ENCODE peak calls at places on chromosomes 6 and 20, in four cellular contexts. One of them, this sample, is unnamed.

GRCh38 chr6:15522026-15522425 is 140.8 kb downstream of the DTNBP1 start:
- DNase-seq in ovary: no peak
- DNase-seq in A549: no peak
- DNase-seq in endodermal cell: peak; percentile 52
- DNase-seq in this sample: peak; percentile 6

GRCh38 chr6:169379495-169380070 is 125.9 kb upstream of the THBS2 start:
- DNase-seq in ovary: no peak
- DNase-seq in A549: no peak
- DNase-seq in endodermal cell: no peak
- DNase-seq in this sample: no peak

GRCh38 chr20:721876-722275 is 46.3 kb upstream of the SCRT2 start:
- DNase-seq in ovary: no peak
- DNase-seq in A549: no peak
- DNase-seq in endodermal cell: no peak
- DNase-seq in this sample: no peak

GRCh38 chr6:56724455-56724854 is 81.8 kb upstream of the DST start:
- DNase-seq in ovary: no peak
- DNase-seq in A549: no peak
- DNase-seq in endodermal cell: no peak
- DNase-seq in this sample: no peak

GRCh38 chr20:11375966-11376365 is 541.7 kb upstream of the BTBD3 start:
- DNase-seq in ovary: no peak
- DNase-seq in A549: no peak
- DNase-seq in endodermal cell: no peak
- DNase-seq in this sample: no peak

GRCh38 chr6:10256113-10256690 is 158.7 kb downstream of the TFAP2A start:
- DNase-seq in ovary: no peak
- DNase-seq in A549: peak; percentile 7
- DNase-seq in endodermal cell: peak; percentile 61
- DNase-seq in this sample: no peak

GRCh38 chr6:17585766-17586502 is 14.2 kb upstream of the FAM8A1 start:
- DNase-seq in ovary: no peak
- DNase-seq in A549: no peak
- DNase-seq in endodermal cell: peak; percentile 74
- DNase-seq in this sample: peak; percentile 26

GRCh38 chr6:11428895-11429294 is 108.7 kb upstream of the TMEM170B start:
- DNase-seq in ovary: no peak
- DNase-seq in A549: no peak
- DNase-seq in endodermal cell: peak; percentile 78
- DNase-seq in this sample: peak; percentile 18

GRCh38 chr6:139372326-139373153 is 1.9 kb downstream of the CITED2 start:
- DNase-seq in ovary: no peak
- DNase-seq in A549: no peak
- DNase-seq in endodermal cell: no peak
- DNase-seq in this sample: no peak

GRCh38 chr6:145798530-145798929 is 16.1 kb downstream of the FBXO30 start:
- DNase-seq in ovary: no peak
- DNase-seq in A549: no peak
- DNase-seq in endodermal cell: no peak
- DNase-seq in this sample: no peak

GRCh38 chr6:16836186-16836981 is 75.1 kb upstream of the ATXN1 start:
- DNase-seq in ovary: no peak
- DNase-seq in A549: no peak
- DNase-seq in endodermal cell: no peak
- DNase-seq in this sample: no peak

GRCh38 chr6:50724381-50725124 is 11.2 kb downstream of the TFAP2D start:
- DNase-seq in ovary: no peak
- DNase-seq in A549: no peak
- DNase-seq in endodermal cell: peak; percentile 74
- DNase-seq in this sample: no peak

GRCh38 chr6:147434508-147434907 is 74.0 kb upstream of the SAMD5 start:
- DNase-seq in ovary: no peak
- DNase-seq in A549: no peak
- DNase-seq in endodermal cell: no peak
- DNase-seq in this sample: no peak

GRCh38 chr6:107535626-107536025 is 45.7 kb downstream of the SOBP start:
- DNase-seq in ovary: no peak
- DNase-seq in A549: no peak
- DNase-seq in endodermal cell: no peak
- DNase-seq in this sample: no peak

GRCh38 chr20:51914758-51915157 is 112.4 kb upstream of the SALL4 start:
- DNase-seq in ovary: no peak
- DNase-seq in A549: no peak
- DNase-seq in endodermal cell: no peak
- DNase-seq in this sample: no peak

GRCh38 chr6:81890846-81891245 is 138.4 kb upstream of the TENT5A start:
- DNase-seq in ovary: no peak
- DNase-seq in A549: no peak
- DNase-seq in endodermal cell: no peak
- DNase-seq in this sample: no peak

GRCh38 chr20:53737404-53738038 is 143.9 kb upstream of the ZNF217 start:
- DNase-seq in ovary: no peak
- DNase-seq in A549: no peak
- DNase-seq in endodermal cell: no peak
- DNase-seq in this sample: no peak

GRCh38 chr20:36830791-36831691 is 44.9 kb upstream of the TLDC2 start:
- DNase-seq in ovary: peak; percentile 68
- DNase-seq in A549: no peak
- DNase-seq in endodermal cell: no peak
- DNase-seq in this sample: no peak

GRCh38 chr20:45611054-45611453 is 18.5 kb upstream of the WFDC10A start:
- DNase-seq in ovary: no peak
- DNase-seq in A549: no peak
- DNase-seq in endodermal cell: no peak
- DNase-seq in this sample: no peak

GRCh38 chr6:6248651-6249050 is 71.8 kb downstream of the F13A1 start:
- DNase-seq in ovary: no peak
- DNase-seq in A549: no peak
- DNase-seq in endodermal cell: no peak
- DNase-seq in this sample: no peak

GRCh38 chr6:13026100-13026499 is 302.2 kb downstream of the TBC1D7 start:
- DNase-seq in ovary: no peak
- DNase-seq in A549: no peak
- DNase-seq in endodermal cell: no peak
- DNase-seq in this sample: no peak

GRCh38 chr6:51369485-51369884 is 550.8 kb downstream of the TFAP2B start:
- DNase-seq in ovary: no peak
- DNase-seq in A549: no peak
- DNase-seq in endodermal cell: no peak
- DNase-seq in this sample: no peak

GRCh38 chr6:125310994-125311649 is 9.4 kb upstream of the HDDC2 start:
- DNase-seq in ovary: no peak
- DNase-seq in A549: peak; percentile 30
- DNase-seq in endodermal cell: peak; percentile 57
- DNase-seq in this sample: peak; percentile 48

GRCh38 chr6:129641344-129641743 is 68.6 kb downstream of the ARHGAP18 start:
- DNase-seq in ovary: no peak
- DNase-seq in A549: no peak
- DNase-seq in endodermal cell: no peak
- DNase-seq in this sample: no peak

GRCh38 chr20:56630506-56631317 is 1.6 kb downstream of the TFAP2C start:
- DNase-seq in ovary: no peak
- DNase-seq in A549: no peak
- DNase-seq in endodermal cell: peak; percentile 86
- DNase-seq in this sample: no peak

GRCh38 chr20:22385602-22386299 is 198.6 kb downstream of the FOXA2 start:
- DNase-seq in ovary: no peak
- DNase-seq in A549: peak; percentile 64
- DNase-seq in endodermal cell: no peak
- DNase-seq in this sample: peak; percentile 27

GRCh38 chr20:44727039-44727438 is 11.9 kb downstream of the CCN5 start:
- DNase-seq in ovary: peak; percentile 23
- DNase-seq in A549: no peak
- DNase-seq in endodermal cell: no peak
- DNase-seq in this sample: no peak

GRCh38 chr20:49969946-49970345 is 12.8 kb upstream of the SNAI1 start:
- DNase-seq in ovary: no peak
- DNase-seq in A549: no peak
- DNase-seq in endodermal cell: no peak
- DNase-seq in this sample: peak; percentile 42

GRCh38 chr6:10266061-10266460 is 148.8 kb downstream of the TFAP2A start:
- DNase-seq in ovary: no peak
- DNase-seq in A549: no peak
- DNase-seq in endodermal cell: no peak
- DNase-seq in this sample: no peak

GRCh38 chr6:89434954-89435353 is 2.0 kb downstream of the ANKRD6 start:
- DNase-seq in ovary: no peak
- DNase-seq in A549: no peak
- DNase-seq in endodermal cell: no peak
- DNase-seq in this sample: no peak

DNA sequence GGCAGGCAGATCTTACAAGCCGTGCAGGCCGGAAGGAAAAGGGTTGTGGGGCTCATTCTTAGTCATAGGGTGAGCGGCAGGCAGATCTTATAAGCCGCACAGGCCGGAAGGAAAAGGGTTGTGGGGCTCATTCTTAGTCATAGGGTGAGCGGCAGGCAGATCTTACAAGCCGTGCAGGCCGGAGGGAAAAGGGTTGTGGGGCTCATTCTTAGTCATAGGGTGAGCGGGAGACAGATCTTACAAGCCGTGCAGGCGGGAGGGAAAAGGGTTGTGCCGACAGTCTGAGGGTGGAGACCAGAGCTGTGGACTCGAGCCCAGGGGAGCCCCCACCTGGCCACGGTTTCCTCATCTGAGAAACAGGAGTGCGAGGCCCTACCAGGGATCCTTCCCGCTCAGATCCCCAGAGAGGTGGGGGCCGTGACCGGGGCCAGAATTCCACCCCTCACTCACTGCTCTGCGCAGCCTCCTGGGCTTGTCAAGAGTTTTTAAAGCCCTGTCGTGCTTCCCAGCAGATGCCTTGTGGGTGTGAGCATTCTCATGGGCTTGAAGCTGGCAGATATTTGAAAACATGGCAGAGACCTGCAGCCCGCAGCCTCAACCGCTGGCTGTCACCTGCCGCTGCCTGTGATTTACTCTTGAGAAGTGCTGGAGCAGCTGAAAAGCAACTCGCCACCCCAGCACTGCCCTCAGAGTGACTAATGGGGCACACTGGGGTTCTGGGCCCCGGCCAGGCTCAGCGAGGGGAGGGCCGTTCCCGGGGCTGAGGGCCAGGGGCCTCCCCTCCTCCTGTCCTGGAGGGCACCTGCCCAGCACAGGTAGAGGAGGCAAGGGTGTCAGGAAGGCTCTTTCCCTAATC is 31.9 kb downstream of the NTSR1 start:
- DNase-seq in ovary: no peak
- DNase-seq in A549: peak; percentile 83
- DNase-seq in endodermal cell: no peak
- DNase-seq in this sample: no peak
- H3K4me3 ChIP-seq in ovary: no peak overlapping the region
- H3K4me3 ChIP-seq in A549: no peak overlapping the region
- H3K4me3 ChIP-seq in endodermal cell: no peak overlapping the region
- H3K4me3 ChIP-seq in this sample: no peak overlapping the region

GRCh38 chr20:33784225-33784624 is 26.9 kb upstream of the CHMP4B start:
- DNase-seq in ovary: no peak
- DNase-seq in A549: no peak
- DNase-seq in endodermal cell: no peak
- DNase-seq in this sample: no peak

GRCh38 chr20:33783818-33784217 is 27.3 kb upstream of the CHMP4B start:
- DNase-seq in ovary: no peak
- DNase-seq in A549: no peak
- DNase-seq in endodermal cell: no peak
- DNase-seq in this sample: no peak

GRCh38 chr20:33783256-33783655 is 27.9 kb upstream of the CHMP4B start:
- DNase-seq in ovary: no peak
- DNase-seq in A549: no peak
- DNase-seq in endodermal cell: no peak
- DNase-seq in this sample: no peak

GRCh38 chr20:33787253-33787891 is 23.8 kb upstream of the CHMP4B start:
- DNase-seq in ovary: no peak
- DNase-seq in A549: no peak
- DNase-seq in endodermal cell: no peak
- DNase-seq in this sample: no peak

GRCh38 chr20:33785503-33785902 is 25.6 kb upstream of the CHMP4B start:
- DNase-seq in ovary: no peak
- DNase-seq in A549: no peak
- DNase-seq in endodermal cell: no peak
- DNase-seq in this sample: no peak
- H3K4me3 ChIP-seq in ovary: no peak overlapping the region
- H3K4me3 ChIP-seq in A549: no peak overlapping the region
- H3K4me3 ChIP-seq in endodermal cell: no peak overlapping the region
- H3K4me3 ChIP-seq in this sample: no peak overlapping the region

GRCh38 chr6:140846518-140847277 is 1286.0 kb upstream of the GJE1 start:
- DNase-seq in ovary: no peak
- DNase-seq in A549: no peak
- DNase-seq in endodermal cell: no peak
- DNase-seq in this sample: no peak
- H3K4me3 ChIP-seq in ovary: no peak overlapping the region
- H3K4me3 ChIP-seq in A549: no peak overlapping the region
- H3K4me3 ChIP-seq in endodermal cell: no peak overlapping the region
- H3K4me3 ChIP-seq in this sample: no peak overlapping the region

GRCh38 chr6:80158478-80158989 is 52.1 kb downstream of the BCKDHB start:
- DNase-seq in ovary: no peak
- DNase-seq in A549: no peak
- DNase-seq in endodermal cell: no peak
- DNase-seq in this sample: no peak
- H3K4me3 ChIP-seq in ovary: no peak overlapping the region
- H3K4me3 ChIP-seq in A549: no peak overlapping the region
- H3K4me3 ChIP-seq in endodermal cell: no peak overlapping the region
- H3K4me3 ChIP-seq in this sample: no peak overlapping the region

DNA sequence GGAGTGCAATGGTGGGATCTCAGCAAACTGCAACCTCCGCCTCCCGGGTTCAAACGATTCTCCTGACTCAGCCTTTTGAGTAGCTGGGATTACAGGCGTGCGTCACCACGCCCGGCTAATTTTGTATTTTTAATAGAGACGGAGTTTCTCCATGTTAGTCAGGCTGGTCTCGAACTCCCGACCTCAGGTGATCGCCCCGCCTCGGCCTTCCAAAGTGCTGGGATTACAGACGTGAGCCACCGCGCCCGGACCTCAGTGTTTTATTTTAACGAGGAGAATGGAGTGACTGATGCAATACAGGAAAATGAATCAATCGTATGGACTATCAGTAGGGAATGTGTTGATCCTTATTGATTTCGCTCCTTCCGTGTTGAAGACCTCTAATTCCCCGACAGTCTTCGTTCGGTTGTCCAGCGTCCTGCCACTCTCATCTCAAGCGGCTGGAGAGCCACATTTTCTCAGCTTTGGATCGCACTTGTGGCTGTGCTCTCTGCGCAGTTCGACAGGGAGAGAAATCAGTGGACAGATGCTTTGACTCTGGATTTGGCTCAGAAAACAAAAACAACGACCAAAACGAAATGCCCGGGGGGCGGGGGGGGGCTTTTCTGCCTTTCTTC is 166.2 kb downstream of the TRIM27 start:
- DNase-seq in ovary: no peak
- DNase-seq in A549: no peak
- DNase-seq in endodermal cell: peak; percentile 79
- DNase-seq in this sample: no peak
- H3K4me3 ChIP-seq in ovary: no peak overlapping the region
- H3K4me3 ChIP-seq in A549: peak overlapping the region; percentile 60
- H3K4me3 ChIP-seq in endodermal cell: peak overlapping the region; percentile 78
- H3K4me3 ChIP-seq in this sample: no peak overlapping the region

This sample was measured in body of pancreas.